ENCODE peak calls at places on chromosome 1, in four cellular contexts. V, L, W and C are unnamed samples. For H3K4me1, the result is how much of the 10 kb centered on the place peaks cover.

GRCh38 chr1:247829651-247830050 is 5.7 kb upstream of the OR14A16 start:
- DNase-seq in V (no peak), L (no peak), W (no peak), C (no peak)

GRCh38 chr1:37257646-37258045 is 216.7 kb upstream of the ZC3H12A start:
- DNase-seq in V (no peak), L (no peak), W (no peak), C (no peak)

GRCh38 chr1:94194079-94194478 is 43.3 kb downstream of the ARHGAP29 start:
- DNase-seq in V (no peak), L (no peak), W (no peak), C (no peak)

GRCh38 chr1:211591980-211592493 is 13.1 kb upstream of the SLC30A1 start:
- DNase-seq in V (peak), L (no peak), W (no peak), C (no peak)

GRCh38 chr1:223035724-223036478 is 107.1 kb downstream of the TLR5 start:
- DNase-seq in V (no peak), L (no peak), W (no peak), C (no peak)

GRCh38 chr1:116411784-116412479 is 38.9 kb downstream of the ATP1A1 start:
- DNase-seq in V (peak), L (no peak), W (no peak), C (no peak)

GRCh38 chr1:26408604-26409003 is 2.0 kb upstream of the LIN28A start:
- DNase-seq in V (peak), L (peak), W (peak), C (peak)

GRCh38 chr1:21269461-21270085 is 20.7 kb downstream of the ECE1 start:
- DNase-seq in V (no peak), L (no peak), W (no peak), C (no peak)

GRCh38 chr1:108119500-108119899 is 80.6 kb downstream of the SLC25A24 start:
- DNase-seq in V (no peak), L (no peak), W (no peak), C (no peak)

GRCh38 chr1:16451868-16452528 is 11.5 kb downstream of the NECAP2 start:
- DNase-seq in V (no peak), L (no peak), W (peak), C (peak)

GRCh38 chr1:218346391-218347204 is 1.5 kb downstream of the TGFB2 start:
- DNase-seq in V (peak), L (peak), W (peak), C (no peak)

GRCh38 chr1:85203573-85204169 is 2.9 kb upstream of the SYDE2 start:
- DNase-seq in V (no peak), L (no peak), W (no peak), C (no peak)

GRCh38 chr1:10514490-10515235 is 39.9 kb downstream of the PEX14 start:
- DNase-seq in V (peak), L (no peak), W (no peak), C (no peak)

GRCh38 chr1:21880619-21880970 is 56.5 kb downstream of the HSPG2 start:
- DNase-seq in V (no peak), L (no peak), W (no peak), C (no peak)

DNA sequence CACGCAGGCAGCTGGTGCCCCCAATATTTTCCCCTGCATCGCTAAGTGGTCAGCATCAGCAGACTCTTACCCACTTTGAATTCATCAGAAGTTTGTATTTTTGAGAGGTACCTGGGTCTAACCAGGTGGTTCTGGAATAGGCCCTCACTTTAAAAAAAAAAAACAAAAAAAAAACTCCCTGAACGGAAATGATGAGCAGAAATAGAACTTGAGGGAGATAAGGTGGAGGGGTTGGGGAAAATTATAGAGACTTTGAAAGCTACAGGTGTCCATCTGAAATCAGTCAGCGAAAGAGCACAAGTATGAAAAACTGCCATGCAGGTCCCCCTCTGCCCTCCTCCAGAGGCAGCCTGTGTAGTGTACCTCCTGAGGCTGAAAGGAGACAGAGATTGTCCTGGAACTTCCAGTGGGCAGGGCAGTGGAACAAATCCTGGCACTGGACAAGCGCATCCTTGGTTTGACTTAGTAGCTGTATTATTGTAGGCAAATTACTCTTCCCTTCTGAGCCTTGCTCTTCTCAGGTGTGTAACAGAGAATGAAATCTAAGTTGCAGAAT is 1.2 kb downstream of the SLAMF7 start:
- DNase-seq in V (no peak), L (no peak), W (no peak), C (no peak)
- H3K4me1 ChIP-seq in V (under half), L (under half), W (under half), C (under half)

GRCh38 chr1:148354909-148355308 is 128.2 kb downstream of the PPIAL4G start:
- DNase-seq in V (no peak), L (no peak), W (no peak), C (no peak)
- H3K4me3 ChIP-seq in V (no peak), L (no peak), W (no peak), C (no peak)

GRCh38 chr1:77889671-77890070 is 1.2 kb downstream of the NEXN start:
- DNase-seq in V (peak), L (no peak), W (no peak), C (no peak)

GRCh38 chr1:77888429-77889239 is at the start of gene NEXN:
- DNase-seq in V (peak), L (peak), W (peak), C (peak)

GRCh38 chr1:77891200-77891599 is 2.8 kb downstream of the NEXN start:
- DNase-seq in V (no peak), L (no peak), W (no peak), C (no peak)

GRCh38 chr1:77888071-77888428 is 374 bp upstream of the NEXN start:
- DNase-seq in V (peak), L (no peak), W (no peak), C (no peak)

GRCh38 chr1:77889240-77889637 is 815 bp downstream of the NEXN start:
- DNase-seq in V (peak), L (peak), W (no peak), C (no peak)
- H3K4me1 ChIP-seq in V (under half), L (under half), W (under half), C (under half)

DNA sequence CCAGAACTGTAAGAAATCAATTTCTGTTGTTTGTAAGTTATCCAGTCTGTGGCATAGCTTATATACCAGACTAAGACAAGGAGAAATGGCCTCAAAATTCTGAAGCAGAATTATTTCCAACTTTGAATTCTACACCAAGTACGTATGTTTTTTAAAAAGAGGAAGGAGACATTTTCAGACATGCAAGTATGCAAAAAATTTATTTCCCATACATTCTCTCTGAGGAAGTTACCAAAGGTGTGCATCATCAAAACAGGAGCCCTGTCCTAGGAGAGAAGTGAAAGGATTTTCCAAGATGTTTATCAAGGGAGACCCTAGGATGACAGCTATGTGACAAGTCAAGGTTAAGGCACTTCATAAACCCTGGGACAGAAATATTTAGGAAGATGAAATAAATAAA is 49.3 kb upstream of the RABGAP1L start:
- DNase-seq in V (no peak), L (no peak), W (no peak), C (no peak)
- H3K4me3 ChIP-seq in V (no peak), L (no peak), W (no peak), C (no peak)

GRCh38 chr1:81976539-81976938 is 175.8 kb downstream of the ADGRL2 start:
- DNase-seq in V (no peak), L (peak), W (no peak), C (no peak)

GRCh38 chr1:81978945-81979344 is 178.2 kb downstream of the ADGRL2 start:
- DNase-seq in V (peak), L (peak), W (no peak), C (no peak)

GRCh38 chr1:81974222-81974841 is 173.6 kb downstream of the ADGRL2 start:
- DNase-seq in V (no peak), L (no peak), W (no peak), C (no peak)

DNA sequence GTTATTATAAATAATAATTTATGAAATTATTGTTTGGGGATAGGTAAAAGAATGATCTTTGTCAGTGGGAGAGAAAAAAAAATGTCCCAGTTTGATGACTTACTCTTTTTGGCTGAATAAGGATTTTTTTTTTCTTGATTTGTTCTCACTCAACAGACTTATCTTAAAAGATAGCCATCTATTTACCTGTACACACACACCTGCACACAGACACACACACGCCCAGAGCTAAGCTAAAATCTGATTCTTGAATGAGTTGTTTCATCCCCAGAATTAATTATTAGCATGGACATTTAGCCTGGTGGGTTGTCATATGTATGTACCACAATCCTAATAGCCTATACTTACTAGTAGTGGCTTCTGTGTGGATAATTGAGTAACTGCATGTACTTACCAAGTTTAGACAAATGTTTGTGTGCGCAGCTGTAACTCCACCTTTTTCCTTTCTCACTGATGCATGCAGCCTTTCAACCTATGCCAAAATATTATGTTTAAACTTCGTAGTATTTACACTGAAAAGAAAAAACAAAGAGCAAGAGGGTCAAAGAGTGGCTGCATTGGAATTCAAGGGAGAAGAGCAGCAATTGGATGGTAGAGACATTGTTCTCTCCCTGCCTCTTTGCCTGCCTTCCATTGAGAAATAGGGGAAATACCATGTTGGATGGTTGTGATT is 174.3 kb downstream of the ADGRL2 start:
- DNase-seq in V (no peak), L (no peak), W (no peak), C (no peak)
- H3K4me1 ChIP-seq in V (under half), L (under half), W (under half), C (under half)

DNA sequence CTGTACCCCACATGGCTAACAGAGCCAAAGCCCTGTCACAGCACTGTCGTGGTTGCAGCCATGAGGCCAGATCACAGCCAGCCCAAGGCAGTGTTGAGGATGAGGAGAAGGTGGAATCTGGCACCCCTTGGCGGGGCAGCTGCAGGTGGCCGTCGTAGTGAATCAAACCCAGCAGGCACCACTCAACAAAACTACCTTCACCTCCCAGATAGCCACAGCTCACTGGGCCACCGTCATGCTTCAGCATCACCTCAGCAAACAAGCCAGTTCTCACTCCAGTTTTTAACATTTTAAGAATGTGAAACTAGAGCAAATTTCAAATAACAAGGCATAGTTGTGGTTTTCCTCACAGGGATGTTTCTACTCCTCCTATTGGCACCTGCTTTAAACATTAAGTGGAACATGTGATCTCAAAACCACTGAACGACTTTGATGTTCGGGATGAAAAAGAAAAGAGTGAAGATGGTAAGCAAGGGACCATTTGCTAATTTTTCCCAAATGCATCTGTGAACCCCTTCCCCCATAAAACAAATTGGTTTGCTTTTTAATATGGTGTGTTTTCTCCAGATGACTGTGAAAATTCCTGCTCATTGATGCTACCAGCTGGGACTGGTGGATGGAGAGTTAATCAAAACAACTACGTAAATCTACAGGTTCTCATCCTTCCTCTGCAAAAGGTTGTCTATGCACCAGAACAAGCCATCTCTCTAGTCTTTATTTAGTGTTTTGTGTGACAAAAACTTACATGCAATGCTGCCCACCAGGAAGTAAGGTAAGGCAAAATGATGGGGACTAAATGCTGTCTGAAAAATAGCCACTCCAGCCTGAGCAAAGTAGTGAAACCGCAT is 45.5 kb downstream of the TOR1AIP2 start:
- DNase-seq in V (peak), L (no peak), W (no peak), C (no peak)
- H3K4me3 ChIP-seq in V (no peak), L (no peak), W (no peak), C (no peak)

GRCh38 chr1:27603320-27603961 is 503 bp downstream of the AHDC1 start:
- DNase-seq in V (no peak), L (no peak), W (no peak), C (peak)
- H3K4me1 ChIP-seq in V (under half), L (under half), W (half or more), C (under half)